ENCODE peak calls at places on chromosomes 5 and 9, in ten cellular contexts. Q is fibroblast of mammary gland, H is osteocyte, E is IMR-90, N is WTC11, P is mammary epithelial cell, L is A673, O is nephron progenitor cell, Z is GM12865, C is AG09309. V is an unnamed sample.

GRCh38 chr5:116320486-116320885 is 235.7 kb downstream of the COMMD10 start:
- DNase-seq in Q (no peak), H (no peak), E (peak), N (no peak), P (no peak), L (no peak), O (no peak), Z (no peak), C (no peak), V (no peak)

GRCh38 chr5:90747175-90747574 is 188.6 kb downstream of the ADGRV1 start:
- DNase-seq in Q (peak), H (no peak), E (no peak), N (no peak), P (peak), L (peak), O (no peak), Z (peak), C (no peak), V (no peak)

GRCh38 chr5:2686725-2687124 is 64.8 kb downstream of the IRX2 start:
- DNase-seq in Q (no peak), H (peak), E (no peak), N (peak), P (no peak), L (no peak), O (no peak), Z (no peak), C (no peak), V (no peak)

GRCh38 chr9:77534376-77535057 is 113.6 kb downstream of the GNA14 start:
- DNase-seq in Q (no peak), H (no peak), E (no peak), N (peak), P (no peak), L (peak), O (no peak), Z (peak), C (no peak), V (no peak)

GRCh38 chr9:105858877-105859276 is 164.5 kb downstream of the TMEM38B start:
- DNase-seq in Q (no peak), H (no peak), E (no peak), N (no peak), P (no peak), L (no peak), O (no peak), Z (no peak), C (no peak), V (peak)

GRCh38 chr9:272251-273213 is 57.9 kb downstream of the DOCK8 start:
- DNase-seq in Q (no peak), H (no peak), E (no peak), N (no peak), P (no peak), L (no peak), O (no peak), Z (peak), C (no peak), V (peak)

GRCh38 chr9:129416831-129417604 is 203.9 kb downstream of the C9orf50 start:
- DNase-seq in Q (no peak), H (no peak), E (no peak), N (no peak), P (no peak), L (no peak), O (no peak), Z (no peak), C (no peak), V (no peak)

GRCh38 chr9:68802525-68803015 is 97.5 kb downstream of the PIP5K1B start:
- DNase-seq in Q (no peak), H (no peak), E (no peak), N (no peak), P (no peak), L (no peak), O (no peak), Z (peak), C (no peak), V (peak)

GRCh38 chr9:4235951-4236804 is 63.7 kb downstream of the GLIS3 start:
- DNase-seq in Q (peak), H (no peak), E (peak), N (no peak), P (peak), L (no peak), O (no peak), Z (no peak), C (peak), V (no peak)

GRCh38 chr5:68189171-68189570 is 26.4 kb upstream of the PIK3R1 start:
- DNase-seq in Q (no peak), H (no peak), E (no peak), N (no peak), P (peak), L (no peak), O (no peak), Z (no peak), C (no peak), V (no peak)

GRCh38 chr9:89498845-89499480 is 1.1 kb upstream of the SEMA4D start:
- DNase-seq in Q (no peak), H (no peak), E (no peak), N (no peak), P (no peak), L (no peak), O (no peak), Z (peak), C (no peak), V (peak)

GRCh38 chr9:117081641-117082317 is 333.1 kb downstream of the ASTN2 start:
- DNase-seq in Q (peak), H (no peak), E (no peak), N (no peak), P (no peak), L (no peak), O (no peak), Z (peak), C (no peak), V (no peak)

GRCh38 chr9:125434986-125435775 is 173.6 kb downstream of the GAPVD1 start:
- DNase-seq in Q (no peak), H (no peak), E (no peak), N (no peak), P (no peak), L (no peak), O (no peak), Z (no peak), C (no peak), V (no peak)

GRCh38 chr9:136481558-136481957 is 1.3 kb downstream of the SEC16A start:
- DNase-seq in Q (no peak), H (no peak), E (no peak), N (no peak), P (no peak), L (no peak), O (no peak), Z (no peak), C (no peak), V (peak)

GRCh38 chr9:127829205-127829935 is 25.1 kb downstream of the ENG start:
- DNase-seq in Q (no peak), H (no peak), E (no peak), N (no peak), P (no peak), L (no peak), O (no peak), Z (no peak), C (no peak), V (no peak)

GRCh38 chr9:135825435-135826187 is 81.7 kb downstream of the CAMSAP1 start:
- DNase-seq in Q (no peak), H (no peak), E (no peak), N (no peak), P (no peak), L (no peak), O (no peak), Z (no peak), C (no peak), V (no peak)

GRCh38 chr5:100311811-100312210 is 223.4 kb upstream of the FAM174A start:
- DNase-seq in Q (no peak), H (no peak), E (no peak), N (no peak), P (no peak), L (no peak), O (no peak), Z (no peak), C (no peak), V (no peak)

GRCh38 chr5:7548576-7548975 is 152.6 kb downstream of the ADCY2 start:
- DNase-seq in Q (no peak), H (no peak), E (no peak), N (no peak), P (no peak), L (no peak), O (no peak), Z (no peak), C (no peak), V (no peak)

GRCh38 chr9:85994191-85994590 is 53.2 kb downstream of the NAA35 start:
- DNase-seq in Q (no peak), H (no peak), E (no peak), N (no peak), P (no peak), L (no peak), O (no peak), Z (no peak), C (no peak), V (no peak)

GRCh38 chr5:77064040-77064439 is 23.0 kb downstream of the ZBED3 start:
- DNase-seq in Q (no peak), H (no peak), E (no peak), N (no peak), P (no peak), L (no peak), O (no peak), Z (no peak), C (no peak), V (no peak)

GRCh38 chr5:53422539-53422938 is 57.9 kb upstream of the FST start:
- DNase-seq in Q (peak), H (no peak), E (peak), N (no peak), P (peak), L (no peak), O (no peak), Z (peak), C (peak), V (no peak)

GRCh38 chr5:153223376-153223775 is 267.1 kb upstream of the GRIA1 start:
- DNase-seq in Q (no peak), H (no peak), E (no peak), N (no peak), P (no peak), L (no peak), O (no peak), Z (no peak), C (no peak), V (no peak)

GRCh38 chr5:73994963-73995362 is 369.0 kb downstream of the ARHGEF28 start:
- DNase-seq in Q (no peak), H (no peak), E (no peak), N (no peak), P (peak), L (no peak), O (no peak), Z (no peak), C (no peak), V (no peak)

GRCh38 chr5:124103671-124104070 is 591.7 kb downstream of the CSNK1G3 start:
- DNase-seq in Q (peak), H (no peak), E (peak), N (no peak), P (peak), L (no peak), O (no peak), Z (no peak), C (no peak), V (no peak)

GRCh38 chr5:111719773-111720172 is 37.2 kb downstream of the NREP start:
- DNase-seq in Q (no peak), H (no peak), E (no peak), N (no peak), P (no peak), L (no peak), O (no peak), Z (no peak), C (no peak), V (no peak)

GRCh38 chr5:139639619-139640431 is 8.3 kb upstream of the CXXC5 start:
- DNase-seq in Q (peak), H (no peak), E (peak), N (no peak), P (peak), L (no peak), O (no peak), Z (no peak), C (no peak), V (no peak)

GRCh38 chr5:89707891-89708290 is 701.7 kb downstream of the CETN3 start:
- DNase-seq in Q (no peak), H (no peak), E (no peak), N (no peak), P (no peak), L (no peak), O (no peak), Z (peak), C (no peak), V (no peak)

GRCh38 chr5:131379723-131380122 is 115.9 kb downstream of the CDC42SE2 start:
- DNase-seq in Q (no peak), H (no peak), E (peak), N (no peak), P (no peak), L (peak), O (no peak), Z (peak), C (peak), V (peak)

DNA sequence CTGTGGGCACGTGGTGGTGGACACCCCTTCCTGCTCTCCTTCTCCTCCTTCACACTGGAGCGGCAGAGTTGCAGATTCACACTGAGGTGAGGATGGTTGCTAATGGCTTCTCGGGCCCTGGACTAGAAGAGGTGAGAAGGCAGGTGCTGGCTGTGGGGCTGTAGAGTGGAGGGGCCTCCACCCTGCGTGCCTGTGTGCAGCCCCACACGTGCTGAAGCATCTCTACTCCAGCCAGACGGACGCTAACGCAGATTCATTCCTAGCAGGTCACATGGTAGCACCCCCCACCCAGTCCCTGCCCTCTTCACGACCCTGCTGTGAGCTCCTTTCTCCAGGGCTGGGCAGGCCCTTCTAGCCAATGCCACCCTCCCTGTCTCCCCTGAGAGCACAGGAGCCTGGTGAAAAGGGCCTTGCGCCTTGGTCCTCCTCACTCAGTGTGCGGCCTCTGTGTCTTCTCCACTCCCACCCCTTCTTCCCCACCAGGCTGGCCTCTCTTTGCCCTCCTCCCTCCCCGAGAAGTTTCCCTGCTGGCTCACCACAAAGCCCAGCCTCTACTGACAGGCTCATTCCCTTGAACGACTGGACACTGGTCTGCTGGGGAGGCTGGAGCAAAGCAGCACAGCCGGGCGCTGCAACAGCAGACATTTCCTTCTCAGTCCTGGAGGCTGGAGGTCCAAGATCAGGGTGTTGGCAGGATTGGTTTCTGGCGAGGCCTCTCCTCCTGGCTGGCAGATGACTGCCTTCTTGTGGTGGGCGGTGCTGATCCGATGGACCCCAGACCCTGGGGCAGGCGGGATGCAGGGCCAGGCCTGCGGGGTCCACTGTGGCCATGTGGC is 14.2 kb downstream of the CACNA1B start:
- DNase-seq in Q (no peak), H (no peak), E (no peak), N (no peak), P (no peak), L (no peak), O (no peak), Z (no peak), C (no peak), V (no peak)
- TF ChIP-seq CTCF in Q (no peak), H (no peak), E (no peak), N (no peak), P (no peak), L (no peak), O (no peak), Z (no peak), C (no peak), V (no peak)

DNA sequence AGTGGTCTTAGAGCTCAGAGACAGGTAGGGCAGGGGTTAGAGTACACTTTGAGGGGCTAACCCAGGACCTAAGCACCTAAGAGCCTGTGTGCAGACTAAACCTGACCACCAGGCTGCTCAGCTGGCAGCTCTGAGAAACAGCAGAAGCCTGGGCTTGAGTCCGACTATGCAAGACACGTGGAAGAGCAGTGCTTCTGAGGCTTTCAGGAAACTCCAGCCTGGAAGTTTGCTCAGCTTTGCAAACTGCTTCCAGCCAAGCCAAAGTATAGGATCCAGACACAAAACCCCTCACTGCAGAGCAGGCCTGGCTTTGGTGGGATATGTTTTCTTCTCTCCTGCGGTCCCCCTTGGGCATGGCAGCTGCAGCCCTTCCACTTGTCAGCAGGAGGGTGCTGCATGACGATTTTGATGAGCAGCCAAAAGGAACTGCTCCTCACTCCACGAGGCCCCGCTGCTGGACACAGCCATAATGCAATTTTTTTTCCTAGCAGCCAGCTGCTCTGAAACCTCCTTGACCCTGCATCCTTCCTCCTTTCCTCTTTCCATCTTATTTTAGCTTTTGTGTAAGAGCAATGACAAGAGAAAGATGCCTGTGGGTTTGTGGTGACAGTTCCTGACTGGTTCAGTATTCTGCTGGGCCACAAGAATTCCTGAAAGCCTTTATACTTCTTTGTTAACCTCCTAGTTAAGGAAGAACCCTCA is 123.1 kb downstream of the LIFR start:
- DNase-seq in Q (peak), H (peak), E (peak), N (no peak), P (no peak), L (no peak), O (no peak), Z (no peak), C (peak), V (no peak)
- TF ChIP-seq CTCF in Q (peak), H (no peak), E (no peak), N (no peak), P (no peak), L (no peak), O (no peak), Z (no peak), C (peak), V (no peak)

DNA sequence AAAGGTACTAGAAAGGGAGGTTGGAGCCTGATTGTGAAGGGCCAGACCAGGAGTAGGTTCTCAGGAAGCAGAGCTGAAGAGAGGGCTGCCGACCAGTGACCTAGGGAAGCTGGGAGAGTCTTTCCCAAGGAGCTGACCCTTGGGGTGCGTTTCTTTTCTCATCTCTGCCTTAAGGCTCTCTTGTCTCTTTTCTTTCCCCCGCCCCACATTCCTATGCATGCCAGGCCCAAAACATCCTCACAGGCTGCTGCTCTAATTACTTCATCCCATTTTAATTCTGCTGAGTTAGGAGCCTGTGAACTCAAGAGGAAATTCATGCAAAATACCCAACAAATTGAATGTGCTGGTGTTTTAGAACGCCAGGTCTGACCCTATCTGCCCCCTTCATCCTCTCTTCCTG is 46.9 kb upstream of the HSPA9 start:
- DNase-seq in Q (no peak), H (no peak), E (no peak), N (no peak), P (no peak), L (no peak), O (no peak), Z (no peak), C (no peak), V (no peak)
- TF ChIP-seq CTCF in Q (no peak), H (no peak), E (no peak), N (no peak), P (no peak), L (no peak), O (no peak), Z (no peak), C (no peak), V (no peak)

GRCh38 chr9:93996863-93997262 is 41.7 kb upstream of the BARX1 start:
- DNase-seq in Q (no peak), H (no peak), E (no peak), N (no peak), P (no peak), L (no peak), O (no peak), Z (no peak), C (no peak), V (no peak)
- TF ChIP-seq CTCF in Q (peak), H (no peak), E (no peak), N (no peak), P (peak), L (no peak), O (no peak), Z (no peak), C (no peak), V (no peak)

GRCh38 chr9:88268886-88269285 is 119.4 kb upstream of the SPIN1 start:
- DNase-seq in Q (no peak), H (no peak), E (no peak), N (no peak), P (no peak), L (no peak), O (no peak), Z (no peak), C (no peak), V (no peak)

GRCh38 chr9:88278036-88278435 is 110.2 kb upstream of the SPIN1 start:
- DNase-seq in Q (no peak), H (no peak), E (no peak), N (no peak), P (no peak), L (no peak), O (no peak), Z (no peak), C (no peak), V (no peak)

GRCh38 chr9:88270398-88270797 is 117.8 kb upstream of the SPIN1 start:
- DNase-seq in Q (no peak), H (no peak), E (no peak), N (no peak), P (no peak), L (peak), O (no peak), Z (no peak), C (no peak), V (no peak)

GRCh38 chr9:88267283-88267682 is 121.0 kb upstream of the SPIN1 start:
- DNase-seq in Q (no peak), H (no peak), E (no peak), N (no peak), P (no peak), L (no peak), O (no peak), Z (no peak), C (no peak), V (no peak)

GRCh38 chr9:88272986-88273385 is 115.3 kb upstream of the SPIN1 start:
- DNase-seq in Q (no peak), H (no peak), E (no peak), N (no peak), P (no peak), L (no peak), O (no peak), Z (no peak), C (no peak), V (no peak)
- TF ChIP-seq CTCF in Q (no peak), H (no peak), E (no peak), N (no peak), P (no peak), L (no peak), O (no peak), Z (no peak), C (no peak), V (no peak)

GRCh38 chr5:176183321-176184074 is 54.7 kb upstream of the SIMC1 start:
- DNase-seq in Q (no peak), H (peak), E (no peak), N (no peak), P (no peak), L (no peak), O (peak), Z (no peak), C (no peak), V (no peak)

GRCh38 chr5:176180339-176180738 is 57.9 kb upstream of the SIMC1 start:
- DNase-seq in Q (peak), H (no peak), E (peak), N (no peak), P (peak), L (no peak), O (no peak), Z (no peak), C (no peak), V (no peak)

GRCh38 chr5:176178789-176179188 is 59.4 kb upstream of the SIMC1 start:
- DNase-seq in Q (no peak), H (no peak), E (no peak), N (no peak), P (no peak), L (no peak), O (no peak), Z (no peak), C (no peak), V (peak)

GRCh38 chr5:176181271-176181855 is 56.9 kb upstream of the SIMC1 start:
- DNase-seq in Q (no peak), H (peak), E (no peak), N (no peak), P (no peak), L (no peak), O (no peak), Z (no peak), C (no peak), V (no peak)

GRCh38 chr5:176180781-176181180 is 57.4 kb upstream of the SIMC1 start:
- DNase-seq in Q (no peak), H (peak), E (no peak), N (no peak), P (no peak), L (no peak), O (no peak), Z (no peak), C (no peak), V (no peak)
- TF ChIP-seq CTCF in Q (no peak), H (no peak), E (no peak), N (no peak), P (no peak), L (no peak), O (no peak), Z (no peak), C (no peak), V (no peak)

GRCh38 chr9:109993250-109993978 is 213.4 kb downstream of the PALM2AKAP2 start:
- DNase-seq in Q (no peak), H (peak), E (no peak), N (no peak), P (no peak), L (no peak), O (no peak), Z (no peak), C (no peak), V (no peak)
- TF ChIP-seq CTCF in Q (no peak), H (no peak), E (no peak), N (no peak), P (no peak), L (no peak), O (no peak), Z (no peak), C (no peak), V (no peak)